ENCODE peak calls at places on chromosomes 3 and 15, in four cellular contexts. B, K, O and E are unnamed samples. For H3K4me1, the result is how much of the 10 kb centered on the place peaks cover.

GRCh38 chr3:63886843-63887242 is 23.2 kb downstream of the ATXN7 start:
- ATAC-seq in B (no peak), O (no peak), K (peak), E (no peak)

GRCh38 chr3:189824629-189825312 is 193.6 kb downstream of the TP63 start:
- ATAC-seq in O (peak), B (no peak), K (peak), E (no peak)

GRCh38 chr15:88741671-88742070 is 61.6 kb upstream of the ACAN start:
- ATAC-seq in B (peak), O (no peak), K (no peak), E (no peak)

GRCh38 chr3:155871746-155872158 is 1.3 kb downstream of the GMPS start:
- ATAC-seq in K (no peak), B (no peak), O (no peak), E (no peak)

GRCh38 chr3:128503164-128503651 is 10.2 kb upstream of the GATA2 start:
- ATAC-seq in K (no peak), B (peak), O (no peak), E (no peak)

GRCh38 chr3:12442654-12443501 is 41.4 kb upstream of the TSEN2 start:
- ATAC-seq in B (no peak), K (peak), O (no peak), E (no peak)

GRCh38 chr3:78070188-78070587 is 1030.3 kb downstream of the ROBO2 start:
- ATAC-seq in O (peak), B (no peak), K (no peak), E (no peak)

GRCh38 chr3:197874064-197874463 is 75.9 kb upstream of the RPL35A start:
- ATAC-seq in K (no peak), O (no peak), B (no peak), E (no peak)

GRCh38 chr3:56302417-56302816 is 165.8 kb downstream of the ERC2 start:
- ATAC-seq in K (no peak), O (peak), B (peak), E (no peak)

GRCh38 chr3:167520656-167521360 is 47.0 kb upstream of the SERPINI2 start:
- ATAC-seq in O (no peak), B (no peak), K (no peak), E (no peak)

GRCh38 chr3:12829886-12830784 is 11.2 kb downstream of the RPL32 start:
- ATAC-seq in O (peak), K (peak), B (peak), E (no peak)

GRCh38 chr15:74780983-74781672 is 752 bp upstream of the CSK start:
- ATAC-seq in B (peak), O (peak), K (no peak), E (no peak)
- H3K4me1 ChIP-seq in B (under half), O (under half), K (half or more), E (under half)

DNA sequence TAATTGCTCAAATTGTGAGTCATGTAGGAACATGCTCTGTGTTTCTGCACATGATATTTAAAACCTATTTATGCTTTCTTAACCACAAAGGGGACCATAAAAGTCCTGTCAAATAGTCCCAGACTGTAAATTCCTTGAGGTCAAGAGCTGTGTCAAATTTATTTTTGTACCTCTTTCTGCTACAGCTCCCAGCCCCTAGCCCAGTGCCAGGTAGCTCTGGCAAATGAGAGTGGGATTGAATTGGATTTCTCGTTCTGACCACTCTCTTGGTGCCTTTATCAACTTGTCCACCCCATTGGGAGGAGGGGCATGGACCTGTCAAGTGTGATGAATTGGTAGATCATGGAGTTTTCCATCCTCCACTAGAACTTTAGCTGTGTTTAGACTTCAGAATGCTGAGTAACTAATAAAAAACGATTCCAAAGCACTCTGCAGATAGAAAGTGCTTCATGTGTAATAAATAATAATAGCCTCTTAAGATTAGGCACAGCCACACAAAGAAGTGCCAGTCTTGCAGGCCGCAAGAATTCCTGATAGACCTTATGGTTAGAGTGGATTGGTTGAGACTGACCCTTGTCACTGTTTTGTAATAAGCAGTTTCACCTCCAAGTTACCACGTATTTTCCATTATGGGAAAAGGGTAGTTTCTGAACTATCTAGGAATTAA is 120.4 kb downstream of the LPP start:
- ATAC-seq in K (no peak), B (no peak), O (no peak), E (no peak)
- H3K4me1 ChIP-seq in K (half or more), B (under half), O (under half), E (half or more)

DNA sequence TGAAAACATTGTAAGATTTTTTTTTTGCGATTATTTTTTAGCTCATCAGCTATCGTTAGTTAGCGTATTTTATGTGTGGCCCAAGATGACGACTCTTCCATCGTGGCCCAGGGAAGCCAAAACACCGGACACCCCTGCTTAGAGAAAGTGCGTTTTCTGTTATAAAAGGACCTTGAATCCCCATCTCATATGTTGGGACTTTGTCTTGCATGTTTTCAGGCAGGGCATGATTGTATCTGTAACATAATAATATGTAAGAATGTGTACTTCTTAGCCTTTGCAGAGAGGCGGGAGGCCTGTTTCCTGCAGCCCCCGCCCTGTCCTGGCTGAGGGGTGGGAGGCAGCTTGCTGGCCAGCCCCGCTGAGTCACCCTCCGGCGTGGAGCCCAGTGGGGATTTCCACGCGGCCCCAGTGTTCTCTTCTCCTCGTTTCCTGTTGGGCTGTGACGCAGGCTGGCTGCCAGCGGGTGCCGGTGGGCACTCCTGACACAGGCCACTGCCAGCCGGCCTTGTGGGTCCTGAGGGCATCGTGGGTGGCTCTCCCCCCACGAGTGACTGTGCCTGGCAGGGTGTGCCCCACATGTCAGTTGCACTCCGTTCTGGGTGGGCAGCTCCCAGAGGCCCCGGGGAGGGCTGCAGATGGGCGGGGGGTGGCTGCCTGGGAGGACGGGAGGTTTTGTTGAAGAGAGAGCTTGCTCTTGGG is 55.6 kb downstream of the SMAD3 start:
- ATAC-seq in O (peak), K (peak), B (peak), E (peak)
- H3K4me1 ChIP-seq in O (half or more), K (half or more), B (under half), E (under half)

GRCh38 chr3:125002414-125002811 is 53.4 kb downstream of the HEG1 start:
- ATAC-seq in B (no peak), O (no peak), K (no peak), E (no peak)

GRCh38 chr3:125001557-125002413 is 54.0 kb downstream of the HEG1 start:
- ATAC-seq in K (peak), B (no peak), O (no peak), E (no peak)

GRCh38 chr3:124999317-124999716 is 56.5 kb downstream of the HEG1 start:
- ATAC-seq in B (no peak), O (no peak), K (peak), E (no peak)

GRCh38 chr3:124999897-125000296 is 55.9 kb downstream of the HEG1 start:
- ATAC-seq in K (no peak), B (peak), O (no peak), E (no peak)

DNA sequence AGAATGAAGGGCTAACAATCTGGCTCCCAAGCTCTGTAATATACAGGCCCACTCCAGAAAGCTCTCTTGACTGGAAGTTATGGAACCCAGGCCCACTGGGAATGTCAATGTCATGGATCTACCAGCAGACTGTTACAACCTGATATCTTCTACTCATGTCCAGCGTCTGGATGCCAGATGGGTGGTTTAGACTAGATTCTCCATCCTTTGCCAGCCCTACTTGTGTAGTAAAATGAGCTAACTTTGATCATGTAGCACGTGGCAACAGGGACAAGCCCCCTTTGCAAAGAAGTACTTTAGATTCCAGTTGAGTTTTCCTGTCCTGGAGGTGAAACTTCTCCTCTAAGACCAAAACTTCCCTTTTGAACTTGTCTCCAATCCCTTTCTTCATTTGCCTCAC is 55.1 kb downstream of the HEG1 start:
- ATAC-seq in K (no peak), B (no peak), O (no peak), E (no peak)
- H3K4me1 ChIP-seq in K (half or more), B (under half), O (under half), E (half or more)